ENCODE peak calls at places on chromosomes 1 and 21, in five cellular contexts. W, N, G, B and K are unnamed samples. For H3K27me3, the result is how much of the 10 kb centered on the place peaks cover.

GRCh38 chr1:44945992-44946391 is 40.4 kb downstream of the EIF2B3 start:
- DNase-seq in W (no peak), N (no peak), G (no peak), B (no peak), K (no peak)

GRCh38 chr1:197151185-197151584 is 4.7 kb upstream of the ASPM start:
- DNase-seq in W (no peak), N (no peak), G (no peak), B (no peak), K (no peak)

GRCh38 chr1:27666294-27666693 is 5.7 kb downstream of the IFI6 start:
- DNase-seq in W (no peak), N (no peak), G (no peak), B (no peak), K (no peak)

GRCh38 chr1:189007824-189008223 is 1469.8 kb downstream of the BRINP3 start:
- DNase-seq in W (no peak), N (no peak), G (no peak), B (no peak), K (no peak)

GRCh38 chr1:248114890-248115289 is 19.9 kb downstream of the OR2L13 start:
- DNase-seq in W (no peak), N (no peak), G (no peak), B (no peak), K (no peak)

GRCh38 chr1:74652711-74653131 is 20.9 kb downstream of the ERICH3 start:
- DNase-seq in W (no peak), N (no peak), G (peak), B (no peak), K (no peak)

GRCh38 chr1:222288056-222288455 is 259.8 kb downstream of the HHIPL2 start:
- DNase-seq in W (no peak), N (no peak), G (no peak), B (peak), K (no peak)

GRCh38 chr1:246162560-246162959 is 344.5 kb downstream of the SMYD3 start:
- DNase-seq in W (no peak), N (no peak), G (no peak), B (no peak), K (no peak)

GRCh38 chr21:41133896-41134522 is 34.0 kb upstream of the BACE2 start:
- DNase-seq in W (no peak), N (no peak), G (no peak), B (peak), K (no peak)

GRCh38 chr1:53982034-53982761 is 35.8 kb downstream of the LDLRAD1 start:
- DNase-seq in W (peak), N (no peak), G (peak), B (peak), K (peak)

GRCh38 chr21:45861156-45861870 is 120.3 kb upstream of the COL6A1 start:
- DNase-seq in W (no peak), N (no peak), G (no peak), B (no peak), K (no peak)
- H3K27me3 ChIP-seq in W (under half), N (under half), G (under half), B (under half), K (under half)

GRCh38 chr1:108511764-108512163 is 48.1 kb upstream of the EEIG2 start:
- DNase-seq in W (no peak), N (no peak), G (no peak), B (no peak), K (no peak)
- TF ChIP-seq CTCF in W (no peak), N (no peak), G (no peak), B (no peak), K (no peak)

DNA sequence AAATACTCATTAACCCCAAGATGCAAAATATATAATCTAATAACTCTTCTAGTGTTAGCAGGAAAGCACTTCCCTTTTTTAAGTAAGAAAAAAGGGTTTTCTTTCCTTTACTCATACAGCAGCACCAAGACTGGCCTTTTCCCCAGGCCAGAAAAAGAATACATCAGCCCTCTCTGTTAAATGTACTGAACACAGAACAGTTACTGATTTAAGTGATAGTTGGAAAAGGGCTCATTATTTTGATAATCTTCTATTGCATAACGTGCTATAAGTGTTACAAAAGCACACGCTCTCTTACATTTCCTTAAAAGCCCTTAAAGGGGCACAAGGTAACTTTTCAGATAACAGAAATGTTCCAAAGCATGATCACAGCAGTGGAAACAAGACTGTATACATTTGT is 142.9 kb downstream of the TIAM1 start:
- DNase-seq in W (no peak), N (no peak), G (no peak), B (no peak), K (no peak)
- H3K27ac ChIP-seq in W (no peak), N (no peak), G (no peak), B (peak), K (peak)

GRCh38 chr1:204070895-204071294 is 2.0 kb upstream of the SOX13 start:
- DNase-seq in W (no peak), N (no peak), G (no peak), B (no peak), K (no peak)
- H3K27me3 ChIP-seq in W (under half), N (under half), G (under half), B (under half), K (under half)

DNA sequence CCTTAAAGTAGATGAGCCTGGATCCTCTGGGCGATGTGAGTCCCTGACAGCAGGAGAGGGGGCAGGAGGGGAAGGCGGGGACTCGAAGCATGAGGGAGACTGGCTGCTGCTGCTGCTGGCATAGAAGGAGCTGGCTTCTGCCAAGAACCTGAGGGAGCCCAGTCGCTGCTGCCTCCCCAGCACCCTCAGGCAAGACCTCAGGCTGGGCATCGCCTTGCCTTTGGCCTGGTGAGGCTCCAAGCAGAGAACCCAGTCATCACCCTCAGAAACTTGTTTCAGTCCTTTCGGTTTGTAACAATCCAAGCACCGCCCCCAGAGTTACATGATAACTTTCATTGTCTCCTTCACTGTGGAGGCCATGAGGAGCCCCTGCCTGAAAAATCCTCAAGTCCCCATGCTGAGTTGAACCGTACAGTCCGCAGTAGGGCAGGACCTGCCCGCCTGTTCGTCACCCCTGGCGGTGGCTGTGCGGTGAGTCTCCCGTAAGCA is 38.8 kb downstream of the POFUT2 start:
- DNase-seq in W (no peak), N (no peak), G (peak), B (peak), K (no peak)
- TF ChIP-seq CTCF in W (no peak), N (no peak), G (no peak), B (no peak), K (no peak)

GRCh38 chr21:37804001-37804400 is 112.3 kb downstream of the KCNJ6 start:
- DNase-seq in W (no peak), N (no peak), G (no peak), B (no peak), K (no peak)
- H3K27ac ChIP-seq in W (no peak), N (no peak), G (no peak), B (no peak), K (no peak)

GRCh38 chr1:115826642-115827041 is 14.3 kb downstream of the NHLH2 start:
- DNase-seq in W (no peak), N (no peak), G (no peak), B (no peak), K (no peak)
- H3K27me3 ChIP-seq in W (under half), N (under half), G (under half), B (under half), K (under half)

GRCh38 chr1:113488576-113489177 is 98.4 kb downstream of the MAGI3 start:
- DNase-seq in W (peak), N (no peak), G (no peak), B (no peak), K (no peak)
- TF ChIP-seq CTCF in W (peak), N (no peak), G (no peak), B (no peak), K (no peak)

GRCh38 chr1:21553116-21553926 is 44.1 kb downstream of the ALPL start:
- DNase-seq in W (no peak), N (no peak), G (no peak), B (no peak), K (no peak)
- H3K27ac ChIP-seq in W (no peak), N (no peak), G (no peak), B (no peak), K (no peak)

GRCh38 chr1:54996359-54996868 is 2.3 kb upstream of the BSND start:
- DNase-seq in W (peak), N (peak), G (peak), B (peak), K (peak)

GRCh38 chr1:54997711-54997986 is 1.1 kb upstream of the BSND start:
- DNase-seq in W (no peak), N (no peak), G (no peak), B (no peak), K (no peak)

GRCh38 chr1:54995835-54996234 is 2.9 kb upstream of the BSND start:
- DNase-seq in W (peak), N (peak), G (no peak), B (no peak), K (no peak)

GRCh38 chr1:54998100-54998499 is 633 bp upstream of the BSND start:
- DNase-seq in W (no peak), N (no peak), G (no peak), B (no peak), K (no peak)

DNA sequence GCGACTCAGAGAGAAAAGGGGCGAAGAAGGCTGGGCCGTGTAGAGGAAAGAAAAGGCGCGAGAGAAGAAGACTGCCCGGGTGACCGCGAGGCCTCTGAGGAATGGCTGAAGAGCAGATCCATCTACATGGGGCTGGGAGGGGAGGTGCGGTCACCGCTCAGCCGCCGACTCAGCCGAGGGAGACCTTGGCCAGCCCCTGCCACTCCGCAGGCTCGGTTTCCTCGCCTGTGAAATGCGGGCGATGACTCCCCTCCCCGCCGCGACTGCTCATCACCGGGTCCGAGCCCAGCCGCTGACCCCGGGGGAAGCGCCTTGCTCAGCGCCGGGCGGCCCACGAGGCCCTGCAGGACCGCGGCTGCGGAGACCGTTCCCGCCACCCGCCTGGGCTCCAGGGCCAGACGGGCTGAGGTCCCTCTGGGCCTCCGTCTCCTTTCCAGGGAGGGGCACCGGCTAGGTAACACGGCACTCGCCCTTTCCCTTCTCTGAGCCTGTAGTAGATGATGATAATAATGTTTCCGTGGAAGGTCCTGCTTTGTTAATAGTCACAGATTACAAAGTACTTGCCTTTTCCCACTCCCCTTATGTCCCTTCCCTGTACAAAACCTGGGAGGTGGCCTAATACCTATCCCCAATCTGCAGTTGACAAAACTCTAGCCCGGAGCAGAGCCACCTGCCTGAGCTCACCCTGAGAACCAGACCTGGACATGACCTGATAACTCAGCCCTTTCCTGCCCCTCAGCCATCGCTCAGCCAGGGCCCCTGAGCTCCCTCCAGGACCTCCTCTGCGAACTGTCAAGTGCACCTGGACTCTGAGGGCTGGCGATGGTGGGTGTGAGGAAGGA is 1.6 kb upstream of the BSND start:
- DNase-seq in W (no peak), N (no peak), G (no peak), B (peak), K (no peak)
- H3K27me3 ChIP-seq in W (under half), N (under half), G (under half), B (under half), K (under half)